ENCODE peak calls at places on chromosomes 5 and 9, in four cellular contexts. K, M, V and J are unnamed samples.

GRCh38 chr5:6404129-6404528 is 25.8 kb upstream of the MED10 start:
- DNase-seq in K (no peak), M (peak), V (peak), J (peak)

GRCh38 chr9:108467653-108468324 is 388.0 kb downstream of the ACTL7B start:
- DNase-seq in K (peak), M (peak), V (peak), J (peak)

GRCh38 chr9:91212592-91213243 is 149.0 kb downstream of the AUH start:
- DNase-seq in K (no peak), V (no peak), M (no peak), J (no peak)

GRCh38 chr5:86008704-86009103 is 609.0 kb upstream of the COX7C start:
- DNase-seq in V (no peak), K (no peak), M (no peak), J (no peak)

GRCh38 chr5:42390115-42390514 is 33.1 kb upstream of the GHR start:
- DNase-seq in K (no peak), V (no peak), M (no peak), J (no peak)

GRCh38 chr5:83530186-83530585 is 58.6 kb downstream of the VCAN start:
- DNase-seq in V (peak), M (peak), K (no peak), J (no peak)

GRCh38 chr5:153559926-153560325 is 69.5 kb downstream of the GRIA1 start:
- DNase-seq in M (peak), V (peak), K (no peak), J (no peak)

GRCh38 chr9:113446323-113446740 is 17.2 kb upstream of the RGS3 start:
- DNase-seq in V (peak), M (peak), K (no peak), J (peak)

GRCh38 chr9:14769235-14769580 is 46.7 kb upstream of the CER1 start:
- DNase-seq in K (no peak), V (peak), M (peak), J (peak)

GRCh38 chr9:124717597-124717996 is 53.5 kb downstream of the NR6A1 start:
- DNase-seq in V (no peak), M (no peak), K (no peak), J (no peak)

GRCh38 chr5:122523776-122524175 is 211.7 kb downstream of the SNCAIP start:
- DNase-seq in M (no peak), K (no peak), V (no peak), J (no peak)

GRCh38 chr9:80285325-80285724 is 713.6 kb downstream of the TLE4 start:
- DNase-seq in V (peak), M (no peak), K (no peak), J (peak)

GRCh38 chr5:179060116-179061008 is at the start of gene ZNF354C:
- DNase-seq in V (peak), M (peak), K (peak), J (peak)

GRCh38 chr5:24606974-24607373 is 37.8 kb downstream of the CDH10 start:
- DNase-seq in V (no peak), K (no peak), M (no peak), J (no peak)

GRCh38 chr9:134566936-134567335 is 74.7 kb upstream of the COL5A1 start:
- DNase-seq in V (no peak), M (no peak), K (peak), J (no peak)

GRCh38 chr5:56375011-56375410 is 141.9 kb upstream of the ANKRD55 start:
- DNase-seq in V (no peak), M (no peak), K (no peak), J (no peak)

GRCh38 chr5:147956842-147957223 is 50.5 kb upstream of the C5orf46 start:
- DNase-seq in V (no peak), K (no peak), M (no peak), J (no peak)

GRCh38 chr9:129497064-129497836 is 123.7 kb downstream of the C9orf50 start:
- DNase-seq in K (no peak), V (peak), M (no peak), J (no peak)

GRCh38 chr9:651372-651771 is 190.1 kb upstream of the DMRT1 start:
- DNase-seq in V (no peak), K (no peak), M (no peak), J (no peak)

GRCh38 chr9:21728781-21729180 is 73.7 kb upstream of the MTAP start:
- DNase-seq in V (peak), K (no peak), M (peak), J (no peak)

DNA sequence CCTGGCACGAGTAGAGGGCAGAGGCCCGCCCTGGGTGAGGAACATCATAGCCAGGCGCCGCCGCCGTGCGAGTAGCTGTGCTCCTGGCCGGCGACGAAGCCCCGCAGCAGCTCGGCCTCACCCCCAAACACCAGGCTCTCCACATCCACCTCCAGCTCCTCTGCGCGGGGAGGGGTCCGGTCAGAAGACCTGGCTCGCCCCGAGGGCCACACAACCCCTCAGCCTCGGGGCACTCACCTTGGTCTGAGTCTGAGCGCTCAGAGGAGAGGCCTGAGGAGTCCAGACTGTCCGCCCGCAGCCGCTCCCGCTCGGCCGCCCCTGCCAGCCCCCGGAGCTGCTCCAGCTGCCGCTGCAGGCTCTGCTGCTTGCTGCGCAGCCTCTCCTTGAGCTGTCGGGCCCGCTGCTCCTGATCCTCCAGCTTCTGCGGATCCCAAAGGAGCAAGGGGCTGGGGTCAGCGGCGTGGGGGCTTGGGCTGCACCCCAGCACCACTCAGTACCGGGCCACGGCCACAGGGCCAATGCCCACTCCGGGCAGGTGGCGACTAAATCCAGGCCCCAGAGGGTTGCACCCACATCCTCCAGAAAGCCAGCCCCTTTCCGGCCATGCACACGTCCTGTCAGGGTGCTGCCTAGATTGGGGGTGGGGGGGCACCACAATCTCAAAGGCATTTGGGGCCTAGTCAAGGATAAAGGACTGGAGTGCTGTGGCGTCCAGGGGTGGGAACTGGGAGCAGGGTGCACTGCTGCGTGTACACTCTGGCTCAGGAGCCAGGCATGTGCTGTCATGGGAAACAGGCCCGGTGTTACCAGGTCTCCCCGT is 3.9 kb downstream of the MXD3 start:
- DNase-seq in V (no peak), M (no peak), K (no peak), J (no peak)
- H3K4me3 ChIP-seq in V (no peak), M (no peak), K (no peak), J (no peak)

GRCh38 chr9:136278221-136278620 is 25.7 kb downstream of the CCDC187 start:
- DNase-seq in K (no peak), V (no peak), M (no peak), J (no peak)
- TF ChIP-seq CTCF in K (no peak), V (no peak), M (no peak), J (no peak)

GRCh38 chr5:138869038-138869437 is 6.1 kb downstream of the LRRTM2 start:
- DNase-seq in M (no peak), K (no peak), V (no peak), J (no peak)

GRCh38 chr5:138873886-138874200 is 1.3 kb downstream of the LRRTM2 start:
- DNase-seq in V (no peak), M (no peak), K (no peak), J (no peak)

GRCh38 chr5:138873096-138873885 is 1.8 kb downstream of the LRRTM2 start:
- DNase-seq in M (no peak), V (no peak), K (no peak), J (no peak)

GRCh38 chr5:138869763-138870500 is 5.2 kb downstream of the LRRTM2 start:
- DNase-seq in V (peak), M (peak), K (no peak), J (peak)

DNA sequence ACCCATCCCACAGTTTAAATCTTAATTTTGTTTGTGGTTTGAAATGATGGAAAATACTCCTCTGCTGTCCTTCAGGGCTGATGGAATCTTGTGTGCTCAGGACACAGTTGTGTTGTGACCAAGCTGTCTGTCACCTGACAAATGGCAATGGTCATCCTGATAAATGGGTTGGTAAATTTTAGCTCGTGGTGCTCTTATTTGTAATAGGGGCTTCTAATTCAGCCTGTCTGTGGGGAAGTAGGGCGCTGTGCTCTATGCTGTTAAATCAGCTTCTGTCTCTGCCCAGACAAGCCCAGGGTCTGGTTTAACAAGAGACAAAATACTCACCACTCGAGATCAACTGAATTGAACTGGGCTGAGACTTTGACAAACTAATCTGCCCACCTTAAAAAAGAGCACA is 4.5 kb downstream of the LRRTM2 start:
- DNase-seq in K (no peak), V (no peak), M (no peak), J (no peak)
- H3K4me3 ChIP-seq in K (no peak), V (no peak), M (peak), J (no peak)

GRCh38 chr5:176574297-176574591 is 25.1 kb downstream of the CDHR2 start:
- DNase-seq in M (no peak), V (peak), K (no peak), J (no peak)

GRCh38 chr5:176568657-176569056 is 19.5 kb downstream of the CDHR2 start:
- DNase-seq in V (no peak), K (no peak), M (no peak), J (no peak)

GRCh38 chr5:176573564-176574296 is 24.6 kb downstream of the CDHR2 start:
- DNase-seq in K (peak), M (peak), V (peak), J (peak)

GRCh38 chr5:176565760-176566288 is 16.7 kb downstream of the CDHR2 start:
- DNase-seq in V (no peak), K (no peak), M (no peak), J (no peak)

GRCh38 chr5:176570044-176570443 is 20.9 kb downstream of the CDHR2 start:
- DNase-seq in V (peak), M (peak), K (no peak), J (peak)
- TF ChIP-seq CTCF in V (peak), M (peak), K (no peak), J (peak)

DNA sequence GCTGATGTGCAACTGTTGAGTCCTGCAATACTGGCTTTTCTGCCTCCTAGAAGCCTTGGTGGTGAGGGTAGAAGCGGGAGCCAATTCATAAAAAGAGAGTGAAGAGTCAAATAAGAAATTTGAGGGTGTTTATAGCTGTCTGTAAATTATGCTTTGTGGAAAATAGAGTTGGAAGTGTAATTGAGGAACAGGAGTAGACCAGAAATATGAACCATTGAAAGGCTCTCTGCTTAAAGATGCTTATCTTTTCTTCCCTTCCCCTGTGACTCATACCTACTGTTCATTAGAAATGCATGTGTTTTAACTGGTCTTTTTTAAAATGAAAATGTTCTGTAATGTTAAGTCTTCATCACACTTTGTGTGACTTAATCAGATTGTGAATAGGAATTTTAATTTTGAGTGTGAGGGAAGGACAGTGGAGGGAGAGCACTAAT is 80.2 kb downstream of the ZCCHC7 start:
- DNase-seq in M (peak), V (peak), K (no peak), J (peak)
- H3K4me3 ChIP-seq in M (no peak), V (no peak), K (no peak), J (no peak)